ENCODE peak calls at places on chromosomes 13 and 19, in five cellular contexts. One of them, this sample, is unnamed.

GRCh38 chr19:7456964-7457541 is 31.8 kb downstream of the PEX11G start:
- DNase-seq in caudate nucleus: no peak
- DNase-seq in sciatic nerve: no peak
- DNase-seq in stimulated activated CD4-positive, alpha-beta T cell treated with anti-CD3 and anti-CD28 coated beads, Interleukin-4, amount 100 ng/mL, for 48 hours: no peak
- DNase-seq in smooth muscle cell of the brain vasculature: no peak
- DNase-seq in this sample: no peak

GRCh38 chr19:33895366-33895765 is 98.7 kb downstream of the KCTD15 start:
- DNase-seq in stimulated activated CD4-positive, alpha-beta T cell treated with anti-CD3 and anti-CD28 coated beads, Interleukin-4, amount 100 ng/mL, for 48 hours: no peak
- DNase-seq in sciatic nerve: no peak
- DNase-seq in smooth muscle cell of the brain vasculature: no peak
- DNase-seq in caudate nucleus: no peak
- DNase-seq in this sample: no peak

GRCh38 chr13:32212420-32212819 is 102.7 kb downstream of the ZAR1L start:
- DNase-seq in caudate nucleus: no peak
- DNase-seq in sciatic nerve: no peak
- DNase-seq in smooth muscle cell of the brain vasculature: no peak
- DNase-seq in stimulated activated CD4-positive, alpha-beta T cell treated with anti-CD3 and anti-CD28 coated beads, Interleukin-4, amount 100 ng/mL, for 48 hours: no peak
- DNase-seq in this sample: no peak

GRCh38 chr19:44796701-44797115 is 12.2 kb upstream of the BCAM start:
- DNase-seq in sciatic nerve: no peak
- DNase-seq in caudate nucleus: no peak
- DNase-seq in smooth muscle cell of the brain vasculature: no peak
- DNase-seq in stimulated activated CD4-positive, alpha-beta T cell treated with anti-CD3 and anti-CD28 coated beads, Interleukin-4, amount 100 ng/mL, for 48 hours: no peak
- DNase-seq in this sample: no peak

GRCh38 chr13:102291587-102292218 is 110.1 kb downstream of the FGF14 start:
- DNase-seq in sciatic nerve: no peak
- DNase-seq in smooth muscle cell of the brain vasculature: no peak
- DNase-seq in caudate nucleus: no peak
- DNase-seq in stimulated activated CD4-positive, alpha-beta T cell treated with anti-CD3 and anti-CD28 coated beads, Interleukin-4, amount 100 ng/mL, for 48 hours: no peak
- DNase-seq in this sample: no peak

GRCh38 chr13:99991013-99991805 is 9.6 kb downstream of the ZIC2 start:
- DNase-seq in smooth muscle cell of the brain vasculature: no peak
- DNase-seq in caudate nucleus: no peak
- DNase-seq in stimulated activated CD4-positive, alpha-beta T cell treated with anti-CD3 and anti-CD28 coated beads, Interleukin-4, amount 100 ng/mL, for 48 hours: no peak
- DNase-seq in sciatic nerve: no peak
- DNase-seq in this sample: no peak

GRCh38 chr19:2042485-2043268 is 8.4 kb downstream of the MKNK2 start:
- DNase-seq in stimulated activated CD4-positive, alpha-beta T cell treated with anti-CD3 and anti-CD28 coated beads, Interleukin-4, amount 100 ng/mL, for 48 hours: no peak
- DNase-seq in smooth muscle cell of the brain vasculature: no peak
- DNase-seq in sciatic nerve: peak; percentile 80
- DNase-seq in caudate nucleus: no peak
- DNase-seq in this sample: no peak

GRCh38 chr19:39157275-39157996 is 31.9 kb downstream of the PAK4 start:
- DNase-seq in sciatic nerve: no peak
- DNase-seq in smooth muscle cell of the brain vasculature: no peak
- DNase-seq in stimulated activated CD4-positive, alpha-beta T cell treated with anti-CD3 and anti-CD28 coated beads, Interleukin-4, amount 100 ng/mL, for 48 hours: no peak
- DNase-seq in caudate nucleus: no peak
- DNase-seq in this sample: no peak

GRCh38 chr19:48390188-48391099 is 907 bp downstream of the KDELR1 start:
- DNase-seq in stimulated activated CD4-positive, alpha-beta T cell treated with anti-CD3 and anti-CD28 coated beads, Interleukin-4, amount 100 ng/mL, for 48 hours: peak; percentile 46
- DNase-seq in smooth muscle cell of the brain vasculature: no peak
- DNase-seq in caudate nucleus: no peak
- DNase-seq in sciatic nerve: peak; percentile 80
- DNase-seq in this sample: peak; percentile 60

GRCh38 chr13:49936085-49936942 is at the start of gene SPRYD7:
- DNase-seq in smooth muscle cell of the brain vasculature: peak; percentile 93
- DNase-seq in caudate nucleus: peak; percentile 95
- DNase-seq in stimulated activated CD4-positive, alpha-beta T cell treated with anti-CD3 and anti-CD28 coated beads, Interleukin-4, amount 100 ng/mL, for 48 hours: peak; percentile 94
- DNase-seq in sciatic nerve: peak; percentile 99
- DNase-seq in this sample: peak; percentile 98